ENCODE peak calls at places on chromosomes 13 and 19, in ten cellular contexts. Y, V, B, L, C, A, M, K, F and I are unnamed samples.

GRCh38 chr13:51158923-51159322 is 47.8 kb upstream of the C13orf42 start:
- DNase-seq in Y (no peak), V (no peak), B (peak), L (no peak), C (no peak), A (no peak), M (no peak), K (no peak), F (no peak), I (no peak)

GRCh38 chr19:28454083-28454482 is 758.9 kb downstream of the UQCRFS1 start:
- DNase-seq in Y (no peak), V (no peak), B (no peak), L (peak), C (no peak), A (no peak), M (peak), K (no peak), F (no peak), I (no peak)

GRCh38 chr13:103203750-103204330 is 137.6 kb upstream of the SLC10A2 start:
- DNase-seq in Y (no peak), V (no peak), B (no peak), L (no peak), C (no peak), A (no peak), M (no peak), K (no peak), F (peak), I (no peak)

GRCh38 chr19:15276620-15277019 is 44.4 kb upstream of the EPHX3 start:
- DNase-seq in Y (no peak), V (no peak), B (no peak), L (peak), C (no peak), A (no peak), M (no peak), K (no peak), F (no peak), I (no peak)

GRCh38 chr19:8302357-8302691 is 5.8 kb downstream of the CD320 start:
- DNase-seq in Y (no peak), V (no peak), B (no peak), L (no peak), C (peak), A (no peak), M (no peak), K (no peak), F (no peak), I (peak)

GRCh38 chr13:76414320-76414719 is 471.9 kb downstream of the KCTD12 start:
- DNase-seq in Y (no peak), V (no peak), B (no peak), L (no peak), C (no peak), A (no peak), M (no peak), K (no peak), F (no peak), I (no peak)

GRCh38 chr13:91031508-91031907 is 316.0 kb upstream of the MIR17HG start:
- DNase-seq in Y (no peak), V (no peak), B (no peak), L (no peak), C (no peak), A (no peak), M (no peak), K (no peak), F (no peak), I (no peak)

GRCh38 chr19:7833225-7834156 is 3.5 kb downstream of the EVI5L start:
- DNase-seq in Y (no peak), V (no peak), B (no peak), L (peak), C (no peak), A (no peak), M (no peak), K (no peak), F (no peak), I (peak)

GRCh38 chr19:7505682-7506384 is 10.1 kb upstream of the ZNF358 start:
- DNase-seq in Y (no peak), V (peak), B (no peak), L (no peak), C (no peak), A (no peak), M (no peak), K (peak), F (no peak), I (no peak)

GRCh38 chr13:43309301-43309700 is 285.9 kb downstream of the DNAJC15 start:
- DNase-seq in Y (no peak), V (no peak), B (no peak), L (no peak), C (no peak), A (no peak), M (no peak), K (no peak), F (no peak), I (no peak)

GRCh38 chr19:38228491-38229439 is 4.7 kb upstream of the DPF1 start:
- DNase-seq in Y (no peak), V (no peak), B (no peak), L (no peak), C (no peak), A (no peak), M (no peak), K (no peak), F (peak), I (no peak)

GRCh38 chr13:51935326-51936171 is 73.8 kb downstream of the CCDC70 start:
- DNase-seq in Y (no peak), V (no peak), B (no peak), L (peak), C (no peak), A (no peak), M (no peak), K (no peak), F (no peak), I (no peak)

GRCh38 chr19:48872884-48873475 is 759 bp downstream of the PPP1R15A start:
- DNase-seq in Y (no peak), V (peak), B (peak), L (peak), C (peak), A (peak), M (peak), K (peak), F (peak), I (peak)

GRCh38 chr19:44142014-44142523 is 715 bp downstream of the ZNF234 start:
- DNase-seq in Y (no peak), V (no peak), B (no peak), L (peak), C (no peak), A (no peak), M (no peak), K (no peak), F (no peak), I (no peak)

GRCh38 chr13:72643339-72643989 is 84.0 kb downstream of the MZT1 start:
- DNase-seq in Y (no peak), V (peak), B (peak), L (peak), C (no peak), A (peak), M (no peak), K (peak), F (peak), I (no peak)

GRCh38 chr19:31512403-31512970 is 163.3 kb upstream of the TSHZ3 start:
- DNase-seq in Y (no peak), V (no peak), B (no peak), L (no peak), C (no peak), A (no peak), M (no peak), K (no peak), F (no peak), I (peak)

GRCh38 chr19:52946322-52947310 is 16.1 kb downstream of the ZNF816 start:
- DNase-seq in Y (no peak), V (peak), B (no peak), L (no peak), C (peak), A (no peak), M (no peak), K (no peak), F (no peak), I (no peak)

GRCh38 chr19:10975374-10976036 is 14.7 kb downstream of the SMARCA4 start:
- DNase-seq in Y (no peak), V (no peak), B (no peak), L (no peak), C (peak), A (no peak), M (no peak), K (no peak), F (no peak), I (peak)

GRCh38 chr13:102394158-102395053 is 7.4 kb downstream of the FGF14 start:
- DNase-seq in Y (peak), V (peak), B (peak), L (peak), C (peak), A (peak), M (peak), K (peak), F (peak), I (peak)

GRCh38 chr19:588093-588742 is 1.5 kb upstream of the HCN2 start:
- DNase-seq in Y (peak), V (peak), B (peak), L (peak), C (no peak), A (peak), M (no peak), K (peak), F (peak), I (no peak)

GRCh38 chr13:21243045-21243842 is 66.8 kb downstream of the MRPL57 start:
- DNase-seq in Y (no peak), V (no peak), B (no peak), L (no peak), C (no peak), A (no peak), M (no peak), K (no peak), F (peak), I (no peak)

GRCh38 chr19:48965806-48966540 is 864 bp downstream of the FTL start:
- DNase-seq in Y (peak), V (peak), B (peak), L (peak), C (peak), A (peak), M (peak), K (peak), F (peak), I (peak)

GRCh38 chr13:76715621-76716020 is 170.6 kb downstream of the KCTD12 start:
- DNase-seq in Y (no peak), V (no peak), B (no peak), L (no peak), C (no peak), A (no peak), M (no peak), K (no peak), F (no peak), I (no peak)

GRCh38 chr19:41921280-41922219 is 6.7 kb downstream of the ERFL start:
- DNase-seq in Y (no peak), V (no peak), B (no peak), L (no peak), C (no peak), A (no peak), M (no peak), K (no peak), F (no peak), I (no peak)

GRCh38 chr19:30225615-30226463 is 146.3 kb upstream of the ZNF536 start:
- DNase-seq in Y (no peak), V (no peak), B (no peak), L (no peak), C (no peak), A (no peak), M (no peak), K (no peak), F (peak), I (no peak)

GRCh38 chr13:23950736-23951510 is 53.6 kb upstream of the C1QTNF9B start:
- DNase-seq in Y (no peak), V (no peak), B (no peak), L (no peak), C (no peak), A (no peak), M (no peak), K (no peak), F (no peak), I (no peak)

GRCh38 chr19:50214699-50215543 is 11.5 kb downstream of the MYH14 start:
- DNase-seq in Y (no peak), V (no peak), B (no peak), L (no peak), C (no peak), A (no peak), M (no peak), K (no peak), F (no peak), I (no peak)

GRCh38 chr13:84885868-84886267 is 913.4 kb downstream of the SLITRK6 start:
- DNase-seq in Y (no peak), V (no peak), B (no peak), L (no peak), C (no peak), A (no peak), M (no peak), K (no peak), F (no peak), I (no peak)

GRCh38 chr13:98406475-98406874 is 170.4 kb downstream of the STK24 start:
- DNase-seq in Y (no peak), V (no peak), B (no peak), L (no peak), C (no peak), A (no peak), M (peak), K (no peak), F (peak), I (no peak)

GRCh38 chr19:40623403-40624239 is 22.5 kb downstream of the LTBP4 start:
- DNase-seq in Y (no peak), V (no peak), B (peak), L (no peak), C (peak), A (no peak), M (no peak), K (no peak), F (no peak), I (no peak)

GRCh38 chr19:7393934-7394508 is 45.3 kb downstream of the ARHGEF18 start:
- DNase-seq in Y (no peak), V (no peak), B (no peak), L (no peak), C (no peak), A (no peak), M (no peak), K (no peak), F (no peak), I (no peak)

GRCh38 chr19:15251749-15252397 is 19.6 kb upstream of the EPHX3 start:
- DNase-seq in Y (no peak), V (no peak), B (no peak), L (peak), C (peak), A (no peak), M (peak), K (no peak), F (no peak), I (peak)

GRCh38 chr19:33193269-33193863 is 764 bp upstream of the LRP3 start:
- DNase-seq in Y (no peak), V (no peak), B (no peak), L (no peak), C (no peak), A (no peak), M (no peak), K (no peak), F (no peak), I (no peak)

GRCh38 chr13:25848822-25849740 is 202.7 kb downstream of the SHISA2 start:
- DNase-seq in Y (no peak), V (no peak), B (no peak), L (no peak), C (no peak), A (no peak), M (no peak), K (no peak), F (no peak), I (no peak)

GRCh38 chr19:33040994-33041827 is 23.5 kb downstream of the RHPN2 start:
- DNase-seq in Y (no peak), V (no peak), B (no peak), L (peak), C (no peak), A (no peak), M (no peak), K (no peak), F (no peak), I (no peak)

GRCh38 chr19:35932291-35932936 is 3.8 kb upstream of the LRFN3 start:
- DNase-seq in Y (no peak), V (no peak), B (no peak), L (no peak), C (no peak), A (no peak), M (no peak), K (no peak), F (no peak), I (no peak)

GRCh38 chr19:49502866-49503581 is 6.8 kb downstream of the RPS11 start:
- DNase-seq in Y (no peak), V (no peak), B (peak), L (peak), C (peak), A (peak), M (no peak), K (peak), F (peak), I (no peak)

GRCh38 chr19:51242881-51243280 is 8.0 kb upstream of the SIGLECL1 start:
- DNase-seq in Y (no peak), V (no peak), B (no peak), L (no peak), C (no peak), A (no peak), M (no peak), K (no peak), F (no peak), I (no peak)

GRCh38 chr19:16442386-16443276 is 29.1 kb downstream of the EPS15L1 start:
- DNase-seq in Y (no peak), V (no peak), B (no peak), L (no peak), C (peak), A (no peak), M (no peak), K (no peak), F (peak), I (no peak)